ENCODE peak calls at places on chromosomes 6 and 20, in five cellular contexts. Q is nephron progenitor cell, O is progenitor cell of endocrine pancreas, B is endothelial cell of umbilical vein, V is mesothelial cell of epicardium. W is an unnamed sample.

GRCh38 chr6:91664327-91664959 is 1077.6 kb upstream of the MAP3K7 start:
- DNase-seq in V (no peak), O (no peak), Q (no peak), B (no peak), W (no peak)

GRCh38 chr20:54203281-54203680 is 4.6 kb upstream of the PFDN4 start:
- DNase-seq in B (no peak), Q (no peak), V (no peak), O (no peak), W (no peak)

GRCh38 chr20:21812384-21812783 is 106.9 kb downstream of the PAX1 start:
- DNase-seq in B (no peak), V (no peak), Q (no peak), O (no peak), W (no peak)

GRCh38 chr20:24949756-24950127 is 673 bp downstream of the CST7 start:
- DNase-seq in V (no peak), B (no peak), Q (no peak), O (no peak), W (no peak)

GRCh38 chr20:23874747-23875146 is 4.8 kb downstream of the CST5 start:
- DNase-seq in O (no peak), Q (no peak), V (no peak), B (no peak), W (no peak)

GRCh38 chr6:14781707-14782306 is 464.1 kb upstream of the JARID2 start:
- DNase-seq in Q (no peak), O (no peak), V (no peak), B (no peak), W (no peak)

GRCh38 chr20:19701449-19701848 is 56.6 kb upstream of the RIN2 start:
- DNase-seq in B (no peak), V (no peak), Q (no peak), O (no peak), W (no peak)

GRCh38 chr6:112443666-112444065 is 96.5 kb downstream of the RFPL4B start:
- DNase-seq in O (no peak), V (no peak), B (no peak), Q (no peak), W (no peak)

GRCh38 chr6:25054469-25054868 is 118.7 kb upstream of the RIPOR2 start:
- DNase-seq in Q (no peak), V (no peak), B (peak), O (no peak), W (no peak)

GRCh38 chr6:11011787-11012234 is 32.3 kb downstream of the ELOVL2 start:
- DNase-seq in B (no peak), V (no peak), O (no peak), Q (peak), W (no peak)

GRCh38 chr6:78438135-78438534 is 429.2 kb upstream of the IRAK1BP1 start:
- DNase-seq in B (no peak), V (no peak), Q (no peak), O (no peak), W (no peak)

DNA sequence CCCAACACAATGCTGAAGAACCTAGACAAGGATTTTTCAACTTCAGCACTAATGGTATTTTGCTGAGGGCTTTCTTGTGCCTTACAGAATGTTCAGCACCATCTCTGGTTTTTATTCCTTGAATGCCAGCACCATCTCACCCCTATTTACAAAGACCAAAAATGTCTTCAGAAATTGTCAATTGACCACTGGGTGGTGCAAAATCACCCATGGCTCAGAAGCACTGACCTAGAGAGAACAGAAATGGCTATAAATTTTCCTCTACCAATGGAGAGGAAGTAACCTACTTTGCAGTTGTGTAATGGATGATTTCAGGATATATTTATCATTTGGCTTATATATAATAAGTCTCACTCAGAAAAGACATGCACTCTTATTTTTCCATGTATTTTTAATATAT is 431.0 kb upstream of the IRAK1BP1 start:
- DNase-seq in B (peak), V (no peak), O (no peak), Q (no peak), W (no peak)
- TF ChIP-seq CTCF in B (peak), V (no peak), O (peak), Q (no peak), W (no peak)

GRCh38 chr20:31260326-31260932 is 3.0 kb downstream of the DEFB115 start:
- DNase-seq in Q (no peak), V (no peak), O (no peak), B (no peak), W (no peak)
- TF ChIP-seq CTCF in Q (no peak), V (no peak), O (peak), B (peak), W (no peak)

GRCh38 chr6:108766886-108767285 is 81.3 kb upstream of the ARMC2 start:
- DNase-seq in B (no peak), O (no peak), Q (no peak), V (no peak), W (no peak)

GRCh38 chr6:108771421-108771820 is 76.8 kb upstream of the ARMC2 start:
- DNase-seq in O (no peak), B (no peak), V (no peak), Q (no peak), W (no peak)

GRCh38 chr6:108767418-108768175 is 80.6 kb upstream of the ARMC2 start:
- DNase-seq in O (no peak), B (no peak), Q (no peak), V (no peak), W (no peak)

GRCh38 chr6:108768176-108768555 is 80.1 kb upstream of the ARMC2 start:
- DNase-seq in Q (no peak), O (no peak), V (no peak), B (no peak), W (no peak)

GRCh38 chr6:108768792-108769524 is 79.3 kb upstream of the ARMC2 start:
- DNase-seq in B (no peak), Q (no peak), O (no peak), V (no peak), W (no peak)
- TF ChIP-seq CTCF in B (no peak), Q (no peak), O (no peak), V (no peak), W (no peak)

GRCh38 chr6:84349542-84349941 is 122.1 kb upstream of the CEP162 start:
- DNase-seq in V (no peak), Q (no peak), B (no peak), O (no peak), W (no peak)

GRCh38 chr6:84344005-84344404 is 116.6 kb upstream of the CEP162 start:
- DNase-seq in V (no peak), Q (no peak), O (no peak), B (no peak), W (no peak)

GRCh38 chr6:84348801-84349200 is 121.4 kb upstream of the CEP162 start:
- DNase-seq in O (no peak), V (no peak), B (no peak), Q (no peak), W (no peak)

GRCh38 chr6:84350397-84350796 is 123.0 kb upstream of the CEP162 start:
- DNase-seq in B (no peak), Q (no peak), V (no peak), O (no peak), W (no peak)

GRCh38 chr6:84346372-84346771 is 118.9 kb upstream of the CEP162 start:
- DNase-seq in Q (no peak), O (no peak), V (no peak), B (peak), W (no peak)
- TF ChIP-seq CTCF in Q (no peak), O (no peak), V (no peak), B (no peak), W (no peak)

GRCh38 chr6:12957321-12958051 is 240.9 kb downstream of the PHACTR1 start:
- DNase-seq in B (peak), V (peak), Q (peak), O (no peak), W (peak)
- TF ChIP-seq CTCF in B (peak), V (no peak), Q (no peak), O (no peak), W (no peak)

GRCh38 chr6:150547511-150548222 is 52.0 kb upstream of the PLEKHG1 start:
- DNase-seq in B (no peak), Q (peak), V (no peak), O (no peak), W (no peak)
- TF ChIP-seq CTCF in B (no peak), Q (no peak), V (no peak), O (no peak), W (no peak)

GRCh38 chr6:161618816-161619454 is 345.1 kb upstream of the AGPAT4 start:
- DNase-seq in Q (peak), O (no peak), B (no peak), V (no peak), W (no peak)
- TF ChIP-seq CTCF in Q (peak), O (peak), B (no peak), V (no peak), W (no peak)

GRCh38 chr6:43496370-43497128 is 13.6 kb downstream of the LRRC73 start:
- DNase-seq in V (no peak), Q (peak), B (peak), O (no peak), W (no peak)
- TF ChIP-seq CTCF in V (no peak), Q (no peak), B (peak), O (peak), W (no peak)

W was measured in activated B cell treated with CpG ODN at 0.5 μM for 24 hours.